ENCODE peak calls at places on chromosomes 4 and X, in five cellular contexts. R is AG08396; T is activated naive CD8-positive, alpha-beta T cell treated with anti-CD3 and anti-CD28 coated beads, Interleukin-2, amount 50 U/mL, for 24 hours; D is endodermal cell; A is naive thymus-derived CD8-positive, alpha-beta T cell. I is an unnamed sample.

GRCh38 chr4:158253350-158253980 is 43.2 kb downstream of the TMEM144 start:
- DNase-seq in D (peak), R (peak), T (peak), A (peak), I (peak)

GRCh38 chr4:54085284-54085683 is 14.7 kb upstream of the GSX2 start:
- DNase-seq in A (no peak), D (no peak), T (no peak), R (peak), I (peak)

GRCh38 chr4:96519291-96519690 is 679.4 kb downstream of the PDHA2 start:
- DNase-seq in A (no peak), R (no peak), T (no peak), D (no peak), I (no peak)

GRCh38 chr4:137749466-137749865 is 217.2 kb upstream of the PCDH18 start:
- DNase-seq in R (peak), T (no peak), D (no peak), A (no peak), I (no peak)

GRCh38 chrX:11371106-11371505 is 77.9 kb downstream of the AMELX start:
- DNase-seq in D (no peak), A (no peak), T (no peak), R (no peak), I (no peak)

GRCh38 chr4:26772096-26772495 is 88.5 kb upstream of the STIM2 start:
- DNase-seq in A (no peak), R (no peak), T (no peak), D (no peak), I (no peak)

GRCh38 chrX:85243761-85244410 is at the start of the genes SATL1 and ZNF711:
- DNase-seq in D (peak), A (peak), R (peak), T (peak), I (peak)

GRCh38 chrX:129565046-129565649 is 25.1 kb downstream of the OCRL start:
- DNase-seq in R (no peak), D (peak), T (no peak), A (no peak), I (no peak)

GRCh38 chrX:13545731-13546130 is 23.7 kb upstream of the EGFL6 start:
- DNase-seq in R (no peak), D (no peak), A (no peak), T (no peak), I (no peak)

GRCh38 chr4:166435449-166435848 is 562.4 kb downstream of the TLL1 start:
- DNase-seq in A (no peak), D (no peak), R (no peak), T (no peak), I (no peak)

GRCh38 chr4:156347412-156348075 is 393.9 kb upstream of the CTSO start:
- DNase-seq in A (no peak), R (peak), D (peak), T (no peak), I (no peak)

GRCh38 chr4:24978291-24979072 is 52.3 kb downstream of the LGI2 start:
- DNase-seq in R (no peak), D (peak), A (no peak), T (no peak), I (no peak)

GRCh38 chr4:34181891-34182290 is 2062.4 kb downstream of the ARAP2 start:
- DNase-seq in A (no peak), T (no peak), R (no peak), D (no peak), I (no peak)

GRCh38 chrX:150547511-150548115 is 20.8 kb upstream of the MTM1 start:
- DNase-seq in T (peak), D (peak), A (no peak), R (peak), I (no peak)

GRCh38 chrX:9899640-9900075 is 67.5 kb upstream of the CLDN34 start:
- DNase-seq in D (no peak), A (no peak), T (no peak), R (peak), I (no peak)

GRCh38 chr4:156971623-156972369 is at the start of gene PDGFC:
- DNase-seq in A (no peak), R (peak), T (peak), D (peak), I (no peak)

GRCh38 chrX:45775462-45775861 is 574.8 kb upstream of the DIPK2B start:
- DNase-seq in R (peak), A (no peak), T (no peak), D (no peak), I (no peak)

GRCh38 chr4:6119507-6120020 is 80.8 kb downstream of the JAKMIP1 start:
- DNase-seq in D (peak), R (no peak), A (no peak), T (no peak), I (peak)

GRCh38 chr4:106502106-106502699 is 133.6 kb upstream of the GIMD1 start:
- DNase-seq in A (no peak), D (peak), T (peak), R (peak), I (peak)

GRCh38 chr4:109755656-109756055 is 25.8 kb upstream of the PLA2G12A start:
- DNase-seq in T (no peak), D (no peak), A (no peak), R (no peak), I (no peak)

GRCh38 chrX:49932786-49933185 is 10.4 kb downstream of the CLCN5 start:
- DNase-seq in R (no peak), D (no peak), A (no peak), T (no peak), I (no peak)

GRCh38 chr4:1842339-1842895 is 13.5 kb downstream of the LETM1 start:
- DNase-seq in D (peak), T (no peak), A (no peak), R (no peak), I (no peak)

GRCh38 chrX:1500701-1501624 is 36.0 kb downstream of the P2RY8 start:
- DNase-seq in D (no peak), R (no peak), A (no peak), T (no peak), I (peak)

GRCh38 chrX:46184749-46185148 is 360.5 kb downstream of the ZNF674 start:
- DNase-seq in T (no peak), A (no peak), R (no peak), D (no peak), I (no peak)

GRCh38 chr4:125828316-125828715 is 513.6 kb downstream of the FAT4 start:
- DNase-seq in D (no peak), R (no peak), T (no peak), A (no peak), I (no peak)

GRCh38 chrX:14529288-14529989 is at the start of gene GLRA2:
- DNase-seq in T (no peak), A (no peak), R (peak), D (peak), I (peak)

GRCh38 chrX:120446503-120446902 is 22.6 kb downstream of the LAMP2 start:
- DNase-seq in A (no peak), R (no peak), D (no peak), T (no peak), I (no peak)

GRCh38 chr4:72993876-72994275 is 75.6 kb downstream of the COX18 start:
- DNase-seq in D (no peak), R (no peak), T (no peak), A (no peak), I (no peak)

GRCh38 chr4:61374612-61374920 is 174.4 kb downstream of the ADGRL3 start:
- DNase-seq in A (no peak), R (no peak), D (no peak), T (no peak), I (no peak)

GRCh38 chr4:113086172-113086695 is 36.8 kb downstream of the ANK2 start:
- DNase-seq in R (no peak), T (no peak), A (no peak), D (no peak), I (no peak)

GRCh38 chrX:50211510-50211909 is 6.9 kb downstream of the CCNB3 start:
- DNase-seq in R (no peak), D (peak), T (no peak), A (no peak), I (no peak)

GRCh38 chrX:129701624-129702069 is 37.1 kb upstream of the XPNPEP2 start:
- DNase-seq in D (no peak), A (no peak), T (no peak), R (no peak), I (no peak)

GRCh38 chr4:3388461-3389185 is 53.1 kb upstream of the HGFAC start:
- DNase-seq in R (peak), D (peak), A (no peak), T (no peak), I (no peak)

GRCh38 chrX:24799078-24799477 is 105.4 kb downstream of the POLA1 start:
- DNase-seq in A (no peak), D (no peak), T (no peak), R (no peak), I (no peak)

GRCh38 chrX:139931646-139932076 is 1.2 kb downstream of the ATP11C start:
- DNase-seq in A (peak), D (peak), R (no peak), T (no peak), I (no peak)

GRCh38 chr4:55012363-55013255 is 112.8 kb downstream of the KDR start:
- DNase-seq in T (no peak), D (no peak), A (no peak), R (no peak), I (no peak)

GRCh38 chr4:2936773-2937145 is 26.4 kb downstream of the NOP14 start:
- DNase-seq in T (peak), R (no peak), A (no peak), D (no peak), I (no peak)

GRCh38 chr4:37872310-37872988 is 18.4 kb upstream of the TBC1D1 start:
- DNase-seq in A (no peak), R (no peak), D (no peak), T (no peak), I (no peak)